ENCODE peak calls at places on chromosome 19, in four cellular contexts. One of them, this sample, is unnamed. For H3K4me1, the result is how much of the 10 kb centered on the place peaks cover.

GRCh38 chr19:47476438-47476972 is 4.8 kb upstream of the SLC8A2 start:
- DNase-seq in thoracic aorta: no peak
- DNase-seq in GM23338: no peak
- DNase-seq in left ventricle myocardium inferior: no peak
- DNase-seq in this sample: no peak

GRCh38 chr19:38781058-38781457 is 7.7 kb upstream of the LGALS7 start:
- DNase-seq in thoracic aorta: no peak
- DNase-seq in GM23338: no peak
- DNase-seq in left ventricle myocardium inferior: no peak
- DNase-seq in this sample: no peak

GRCh38 chr19:18339703-18340102 is 695 bp upstream of the PGPEP1 start:
- DNase-seq in thoracic aorta: no peak
- DNase-seq in GM23338: peak
- DNase-seq in left ventricle myocardium inferior: no peak
- DNase-seq in this sample: no peak

GRCh38 chr19:16403151-16403977 is 68.4 kb downstream of the EPS15L1 start:
- DNase-seq in thoracic aorta: no peak
- DNase-seq in GM23338: no peak
- DNase-seq in left ventricle myocardium inferior: peak
- DNase-seq in this sample: no peak

GRCh38 chr19:41309225-41310030 is 544 bp upstream of the CCDC97 start:
- DNase-seq in thoracic aorta: no peak
- DNase-seq in GM23338: no peak
- DNase-seq in left ventricle myocardium inferior: no peak
- DNase-seq in this sample: no peak

GRCh38 chr19:11551603-11552235 is 7.3 kb downstream of the ELOF1 start:
- DNase-seq in thoracic aorta: no peak
- DNase-seq in GM23338: peak
- DNase-seq in left ventricle myocardium inferior: no peak
- DNase-seq in this sample: no peak

GRCh38 chr19:6754653-6755463 is 12.4 kb downstream of the SH2D3A start:
- DNase-seq in thoracic aorta: no peak
- DNase-seq in GM23338: no peak
- DNase-seq in left ventricle myocardium inferior: no peak
- DNase-seq in this sample: no peak

GRCh38 chr19:19115954-19116353 is 22.3 kb downstream of the TMEM161A start:
- DNase-seq in thoracic aorta: no peak
- DNase-seq in GM23338: peak
- DNase-seq in left ventricle myocardium inferior: no peak
- DNase-seq in this sample: no peak

GRCh38 chr19:39566064-39566463 is 26.1 kb upstream of the EID2 start:
- DNase-seq in thoracic aorta: no peak
- DNase-seq in GM23338: peak
- DNase-seq in left ventricle myocardium inferior: no peak
- DNase-seq in this sample: no peak

GRCh38 chr19:42467437-42467760 is 24.7 kb upstream of the CXCL17 start:
- DNase-seq in thoracic aorta: no peak
- DNase-seq in GM23338: no peak
- DNase-seq in left ventricle myocardium inferior: no peak
- DNase-seq in this sample: no peak

GRCh38 chr19:55080121-55080914 is 4.6 kb downstream of the EPS8L1 start:
- DNase-seq in thoracic aorta: no peak
- DNase-seq in GM23338: peak
- DNase-seq in left ventricle myocardium inferior: peak
- DNase-seq in this sample: peak

GRCh38 chr19:41903161-41903953 is 20.4 kb downstream of the ARHGEF1 start:
- DNase-seq in thoracic aorta: no peak
- DNase-seq in GM23338: no peak
- DNase-seq in left ventricle myocardium inferior: no peak
- DNase-seq in this sample: no peak

GRCh38 chr19:3370728-3371591 is 4.6 kb downstream of the NFIC start:
- DNase-seq in thoracic aorta: no peak
- DNase-seq in GM23338: no peak
- DNase-seq in left ventricle myocardium inferior: no peak
- DNase-seq in this sample: no peak

GRCh38 chr19:18252370-18252717 is 21.9 kb downstream of the IQCN start:
- DNase-seq in thoracic aorta: no peak
- DNase-seq in GM23338: no peak
- DNase-seq in left ventricle myocardium inferior: no peak
- DNase-seq in this sample: no peak

GRCh38 chr19:52343548-52343947 is 7.5 kb downstream of the ZNF610 start:
- DNase-seq in thoracic aorta: no peak
- DNase-seq in GM23338: peak
- DNase-seq in left ventricle myocardium inferior: peak
- DNase-seq in this sample: peak

GRCh38 chr19:4669723-4670480 is at the start of gene MYDGF:
- DNase-seq in thoracic aorta: peak
- DNase-seq in GM23338: peak
- DNase-seq in left ventricle myocardium inferior: peak
- DNase-seq in this sample: peak

GRCh38 chr19:18086590-18087138 is at the start of gene IL12RB1:
- DNase-seq in thoracic aorta: no peak
- DNase-seq in GM23338: no peak
- DNase-seq in left ventricle myocardium inferior: no peak
- DNase-seq in this sample: no peak

GRCh38 chr19:51158474-51159129 is 16.5 kb downstream of the SIGLEC7 start:
- DNase-seq in thoracic aorta: no peak
- DNase-seq in GM23338: peak
- DNase-seq in left ventricle myocardium inferior: peak
- DNase-seq in this sample: peak

GRCh38 chr19:408441-409005 is 424 bp downstream of the C2CD4C start:
- DNase-seq in thoracic aorta: no peak
- DNase-seq in GM23338: no peak
- DNase-seq in left ventricle myocardium inferior: no peak
- DNase-seq in this sample: no peak

GRCh38 chr19:42202290-42202867 is 15.1 kb downstream of the DEDD2 start:
- DNase-seq in thoracic aorta: no peak
- DNase-seq in GM23338: no peak
- DNase-seq in left ventricle myocardium inferior: no peak
- DNase-seq in this sample: no peak

GRCh38 chr19:15675560-15675959 is 2.7 kb downstream of the CYP4F12 start:
- DNase-seq in thoracic aorta: no peak
- DNase-seq in GM23338: no peak
- DNase-seq in left ventricle myocardium inferior: no peak
- DNase-seq in this sample: no peak

GRCh38 chr19:40191836-40192646 is 815 bp downstream of the MAP3K10 start:
- DNase-seq in thoracic aorta: no peak
- DNase-seq in GM23338: peak
- DNase-seq in left ventricle myocardium inferior: no peak
- DNase-seq in this sample: peak

GRCh38 chr19:49636230-49636932 is 3.6 kb downstream of the RRAS start:
- DNase-seq in thoracic aorta: no peak
- DNase-seq in GM23338: no peak
- DNase-seq in left ventricle myocardium inferior: no peak
- DNase-seq in this sample: no peak

GRCh38 chr19:18193388-18194207 is 580 bp downstream of the MPV17L2 start:
- DNase-seq in thoracic aorta: no peak
- DNase-seq in GM23338: no peak
- DNase-seq in left ventricle myocardium inferior: no peak
- DNase-seq in this sample: no peak

GRCh38 chr19:18107235-18108083 is 9.9 kb downstream of the MAST3 start:
- DNase-seq in thoracic aorta: no peak
- DNase-seq in GM23338: no peak
- DNase-seq in left ventricle myocardium inferior: no peak
- DNase-seq in this sample: no peak

GRCh38 chr19:53102701-53103140 is 501 bp downstream of the ZNF160 start:
- DNase-seq in thoracic aorta: no peak
- DNase-seq in GM23338: peak
- DNase-seq in left ventricle myocardium inferior: peak
- DNase-seq in this sample: peak

GRCh38 chr19:19207637-19208582 is 3.8 kb upstream of the NCAN start:
- DNase-seq in thoracic aorta: no peak
- DNase-seq in GM23338: no peak
- DNase-seq in left ventricle myocardium inferior: no peak
- DNase-seq in this sample: no peak

GRCh38 chr19:2533686-2534085 is 57.8 kb downstream of the GADD45B start:
- DNase-seq in thoracic aorta: no peak
- DNase-seq in GM23338: no peak
- DNase-seq in left ventricle myocardium inferior: no peak
- DNase-seq in this sample: no peak

GRCh38 chr19:2428756-2429711 is 1.6 kb upstream of the TIMM13 start:
- DNase-seq in thoracic aorta: no peak
- DNase-seq in GM23338: peak
- DNase-seq in left ventricle myocardium inferior: no peak
- DNase-seq in this sample: no peak

GRCh38 chr19:1489463-1489971 is 633 bp downstream of the PCSK4 start:
- DNase-seq in thoracic aorta: no peak
- DNase-seq in GM23338: no peak
- DNase-seq in left ventricle myocardium inferior: no peak
- DNase-seq in this sample: no peak

DNA sequence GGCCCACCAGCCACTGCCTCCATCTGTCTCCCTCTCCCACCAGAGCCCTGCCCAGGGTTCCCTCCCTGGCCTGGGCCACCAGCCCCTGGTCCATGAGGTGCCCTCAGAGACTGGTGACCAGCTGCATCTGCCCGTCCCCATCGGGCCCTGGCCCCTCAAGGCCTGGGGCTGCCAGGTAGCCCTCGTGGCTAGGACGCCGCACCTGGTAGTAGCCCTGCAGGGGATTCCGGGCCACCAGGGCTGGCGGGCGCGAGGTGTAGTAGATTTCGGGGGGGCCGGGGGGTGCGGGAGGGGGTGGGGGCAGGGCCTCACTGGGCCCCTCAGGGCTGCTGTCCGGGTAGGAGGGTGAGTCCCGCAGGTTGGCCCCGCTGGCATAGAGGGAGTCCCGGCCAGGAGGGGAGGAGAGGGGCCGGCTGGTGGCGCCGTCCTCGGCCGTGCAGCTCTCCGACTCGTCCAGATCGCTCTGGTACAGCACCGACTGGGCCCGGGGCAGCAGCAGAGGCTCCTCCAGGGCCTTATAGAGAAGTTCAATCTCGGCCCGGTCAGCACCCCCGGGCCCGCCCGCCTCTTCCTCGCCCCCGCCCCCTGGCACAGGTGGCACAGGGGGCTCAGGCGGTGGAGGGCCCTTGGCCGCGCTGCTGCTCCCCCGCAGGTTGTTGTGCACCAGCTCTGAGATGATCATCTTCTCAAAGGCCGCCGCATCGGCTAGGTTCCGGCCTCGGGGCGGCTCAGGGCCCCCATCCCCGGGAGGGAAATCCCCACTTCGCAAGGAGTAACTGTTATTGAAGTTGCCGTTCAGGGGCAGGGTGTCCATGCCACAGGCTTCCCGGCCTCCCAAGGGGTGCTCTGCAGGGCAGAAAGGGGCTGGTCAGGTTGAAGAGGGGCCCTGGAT is 14.6 kb upstream of the ASF1B start:
- DNase-seq in thoracic aorta: no peak
- DNase-seq in GM23338: no peak
- DNase-seq in left ventricle myocardium inferior: no peak
- DNase-seq in this sample: no peak
- H3K4me1 ChIP-seq in thoracic aorta: under half
- H3K4me1 ChIP-seq in GM23338: under half
- H3K4me1 ChIP-seq in left ventricle myocardium inferior: under half
- H3K4me1 ChIP-seq in this sample: under half

GRCh38 chr19:37098570-37098969 is 20.3 kb downstream of the ZNF420 start:
- DNase-seq in thoracic aorta: no peak
- DNase-seq in GM23338: no peak
- DNase-seq in left ventricle myocardium inferior: no peak
- DNase-seq in this sample: no peak

DNA sequence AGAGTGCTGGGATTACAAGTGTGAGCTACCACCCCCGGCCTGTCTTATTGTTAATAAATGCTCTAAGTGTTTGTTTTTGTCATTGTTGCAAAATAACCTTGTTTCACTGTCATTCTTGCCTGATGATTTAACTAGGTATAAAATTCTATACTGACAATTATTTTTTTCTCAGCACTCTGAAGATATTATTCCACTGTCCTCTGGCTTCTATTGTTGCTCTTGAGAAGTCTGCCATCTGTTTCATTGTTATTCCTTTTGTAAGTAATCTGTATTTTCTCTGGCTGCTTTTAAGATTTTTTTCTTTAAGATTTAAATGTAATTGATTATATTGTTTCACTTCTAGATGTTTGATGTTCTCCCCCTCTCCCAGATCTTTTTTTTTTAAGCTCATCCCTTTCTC is 17.6 kb downstream of the ZNF420 start:
- DNase-seq in thoracic aorta: no peak
- DNase-seq in GM23338: no peak
- DNase-seq in left ventricle myocardium inferior: no peak
- DNase-seq in this sample: no peak
- TF ChIP-seq CTCF in thoracic aorta: no peak
- TF ChIP-seq CTCF in GM23338: no peak
- TF ChIP-seq CTCF in left ventricle myocardium inferior: no peak
- TF ChIP-seq CTCF in this sample: no peak

GRCh38 chr19:44947041-44947581 is 1.3 kb downstream of the APOC2 start:
- DNase-seq in thoracic aorta: no peak
- DNase-seq in GM23338: no peak
- DNase-seq in left ventricle myocardium inferior: no peak
- DNase-seq in this sample: no peak
- H3K4me1 ChIP-seq in thoracic aorta: under half
- H3K4me1 ChIP-seq in GM23338: under half
- H3K4me1 ChIP-seq in left ventricle myocardium inferior: under half
- H3K4me1 ChIP-seq in this sample: under half

GRCh38 chr19:7869453-7869909 is 4.7 kb downstream of the PRR36 start:
- DNase-seq in thoracic aorta: no peak
- DNase-seq in GM23338: peak
- DNase-seq in left ventricle myocardium inferior: peak
- DNase-seq in this sample: peak
- TF ChIP-seq CTCF in thoracic aorta: no peak
- TF ChIP-seq CTCF in GM23338: no peak
- TF ChIP-seq CTCF in left ventricle myocardium inferior: peak
- TF ChIP-seq CTCF in this sample: no peak

DNA sequence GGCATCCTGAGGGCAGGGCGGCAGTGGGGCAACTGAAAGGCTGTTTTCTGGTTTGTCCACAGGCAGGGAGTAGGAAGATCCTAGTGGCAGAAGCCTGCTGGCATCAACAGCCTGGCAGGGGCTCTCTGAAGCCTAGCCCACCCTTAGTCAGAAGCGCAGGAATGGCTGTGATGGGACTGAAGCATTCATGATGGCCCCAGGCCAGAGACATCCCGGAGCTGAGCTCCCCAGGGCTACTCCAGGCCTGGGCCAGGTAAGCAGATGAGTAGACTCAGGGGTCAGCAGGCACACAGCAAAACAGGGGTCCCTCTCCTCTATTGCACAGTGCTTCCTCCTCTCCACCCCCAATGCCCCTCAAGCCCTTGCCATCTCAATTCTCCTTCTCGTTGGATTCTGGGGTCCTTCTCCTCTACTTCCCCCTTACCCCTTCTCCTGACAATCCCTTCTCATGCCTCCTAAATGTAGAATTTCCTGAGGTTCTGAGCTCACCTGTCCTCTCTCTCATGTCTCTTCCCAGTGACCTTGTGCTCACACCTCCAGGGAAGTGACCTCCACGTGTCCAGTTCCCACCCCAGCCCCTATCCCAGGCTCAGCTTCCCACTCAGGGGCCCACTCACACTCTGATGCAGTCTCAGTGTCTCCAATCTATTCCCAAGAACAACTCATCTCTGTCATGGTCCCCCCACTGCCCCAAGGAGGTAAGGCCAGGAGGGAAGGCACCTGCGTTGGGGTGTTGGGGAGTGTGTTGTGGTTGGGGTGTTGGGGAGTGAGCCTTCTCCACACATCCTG is 158.7 kb upstream of the ZNF507 start:
- DNase-seq in thoracic aorta: no peak
- DNase-seq in GM23338: no peak
- DNase-seq in left ventricle myocardium inferior: no peak
- DNase-seq in this sample: no peak
- H3K4me1 ChIP-seq in thoracic aorta: under half
- H3K4me1 ChIP-seq in GM23338: under half
- H3K4me1 ChIP-seq in left ventricle myocardium inferior: under half
- H3K4me1 ChIP-seq in this sample: under half